ENCODE peak calls at places on chromosome 14, in five cellular contexts. M, S, P, J and W are unnamed samples.

GRCh38 chr14:75050852-75051555 is at the start of gene MLH3:
- DNase-seq in J (peak; percentile 40), S (peak; percentile 89), P (peak; percentile 77), M (peak; percentile 91), W (peak; percentile 69)

GRCh38 chr14:106210650-106211049 is 684.3 kb downstream of the TMEM121 start:
- DNase-seq in M (no peak), J (peak; percentile 46), P (no peak), S (no peak), W (no peak)

GRCh38 chr14:51283402-51283825 is 43.4 kb downstream of the TMX1 start:
- DNase-seq in S (peak; percentile 77), M (no peak), J (no peak), P (no peak), W (peak; percentile 82)

GRCh38 chr14:77882631-77883030 is 82.7 kb downstream of the ADCK1 start:
- DNase-seq in J (no peak), S (no peak), M (no peak), P (no peak), W (peak; percentile 57)

GRCh38 chr14:64683264-64683663 is 21.0 kb upstream of the PLEKHG3 start:
- DNase-seq in J (no peak), S (peak; percentile 97), M (no peak), P (peak; percentile 89), W (no peak)

GRCh38 chr14:61247935-61248334 is 33.2 kb downstream of the TMEM30B start:
- DNase-seq in P (no peak), S (no peak), M (no peak), J (no peak), W (no peak)

GRCh38 chr14:42731480-42731879 is 1124.8 kb downstream of the LRFN5 start:
- DNase-seq in J (no peak), S (no peak), M (no peak), P (no peak), W (no peak)

GRCh38 chr14:103519837-103520212 is 2.8 kb downstream of the CKB start:
- DNase-seq in S (no peak), M (no peak), J (no peak), P (no peak), W (no peak)

GRCh38 chr14:39099748-39100147 is 3.3 kb downstream of the SEC23A start:
- DNase-seq in M (no peak), P (no peak), S (no peak), J (no peak), W (no peak)

GRCh38 chr14:55588259-55588699 is 8.3 kb downstream of the KTN1 start:
- DNase-seq in P (no peak), M (no peak), J (no peak), S (no peak), W (no peak)

GRCh38 chr14:94376976-94377865 is 11.2 kb downstream of the SERPINA1 start:
- DNase-seq in J (no peak), M (no peak), P (no peak), S (no peak), W (no peak)

GRCh38 chr14:99157676-99158075 is 114.3 kb downstream of the BCL11B start:
- DNase-seq in P (no peak), J (no peak), S (no peak), M (no peak), W (no peak)

GRCh38 chr14:102222009-102222575 is 82.4 kb downstream of the WDR20 start:
- DNase-seq in P (no peak), S (no peak), J (no peak), M (no peak), W (no peak)